ENCODE peak calls at places on chromosomes 11 and 22, in five cellular contexts. S is ACHN; Q is epithelial cell of esophagus; T is MCF 10A; F is activated CD8-positive, alpha-beta T cell treated with anti-CD3 and anti-CD28 coated beads, Interleukin-2, amount 10 ng/mL, durations not matched to agents 7 days and 5 days. X is an unnamed sample.
A peak's percentile ranks its signal among the peaks of the same experiment; 100 is the strongest.

GRCh38 chr11:7612661-7613393 is 60.5 kb downstream of the CYB5R2 start:
- DNase-seq in Q (peak; percentile 63), T (peak; percentile 34), F (no peak), S (no peak), X (no peak)

GRCh38 chr22:29343313-29343805 is 27.9 kb upstream of the RASL10A start:
- DNase-seq in F (no peak), S (peak; percentile 17), T (peak; percentile 28), Q (peak; percentile 66), X (no peak)

GRCh38 chr11:73838443-73839122 is 38.1 kb downstream of the COA4 start:
- DNase-seq in S (peak; percentile 16), T (no peak), F (no peak), Q (no peak), X (no peak)

GRCh38 chr11:46003647-46004046 is 81.2 kb downstream of the LARGE2 start:
- DNase-seq in S (no peak), T (no peak), F (no peak), Q (no peak), X (no peak)

GRCh38 chr22:47307326-47307725 is 544.9 kb downstream of the TBC1D22A start:
- DNase-seq in F (no peak), T (peak; percentile 31), Q (no peak), S (no peak), X (no peak)

GRCh38 chr11:65095974-65096806 is at the start of gene VPS51:
- DNase-seq in T (peak; percentile 88), F (peak; percentile 92), S (peak; percentile 81), Q (peak; percentile 93), X (peak; percentile 84)

GRCh38 chr22:47157093-47157420 is 394.6 kb downstream of the TBC1D22A start:
- DNase-seq in Q (no peak), T (no peak), S (no peak), F (no peak), X (no peak)

GRCh38 chr11:126362879-126363655 is 7.6 kb downstream of the ST3GAL4 start:
- DNase-seq in F (no peak), S (no peak), Q (no peak), T (no peak), X (no peak)

GRCh38 chr11:125229916-125230315 is 65.4 kb downstream of the PKNOX2 start:
- DNase-seq in Q (no peak), F (no peak), T (no peak), S (no peak), X (no peak)

GRCh38 chr11:67468056-67468455 is 995 bp downstream of the TMEM134 start:
- DNase-seq in Q (peak; percentile 95), F (no peak), S (no peak), T (peak; percentile 88), X (no peak)

GRCh38 chr11:44964526-44965209 is 14.0 kb upstream of the TP53I11 start:
- DNase-seq in S (no peak), Q (no peak), T (peak; percentile 36), F (no peak), X (no peak)

GRCh38 chr11:120520091-120520822 is 8.7 kb downstream of the GRIK4 start:
- DNase-seq in Q (no peak), S (no peak), F (no peak), T (no peak), X (no peak)

GRCh38 chr11:33545941-33546340 is 154.7 kb downstream of the C11orf91 start:
- DNase-seq in Q (peak; percentile 39), S (no peak), F (no peak), T (no peak), X (no peak)

GRCh38 chr11:128492903-128493569 is 94.3 kb downstream of the ETS1 start:
- DNase-seq in F (peak; percentile 64), S (no peak), T (no peak), Q (no peak), X (no peak)

GRCh38 chr22:40183029-40183581 is 5.4 kb downstream of the TNRC6B start:
- DNase-seq in F (no peak), T (peak; percentile 28), Q (peak; percentile 53), S (peak; percentile 43), X (no peak)

GRCh38 chr11:17985517-17985916 is 27.3 kb downstream of the SERGEF start:
- DNase-seq in F (no peak), Q (peak; percentile 89), T (peak; percentile 91), S (peak; percentile 38), X (no peak)

GRCh38 chr11:1234054-1234720 is 11.3 kb downstream of the MUC5B start:
- DNase-seq in T (no peak), S (no peak), Q (no peak), F (no peak), X (no peak)